ENCODE peak calls at places on chromosome 21, in eight cellular contexts. W is EL; O is stimulated activated CD4-positive, alpha-beta T cell treated with anti-CD3 and anti-CD28 coated beads, Interleukin-2, amount 100 ng/mL, for 48 hours; B is GM18507; X is GM03348; U is activated CD4-positive, alpha-beta T cell treated with anti-CD3 and anti-CD28 coated beads, Interleukin-2, amount 10 ng/mL, durations not matched to agents 7 days and 5 days; I is endothelial cell; T is HFFc6. N is an unnamed sample.

GRCh38 chr21:28324690-28325089 is 668.0 kb downstream of the LTN1 start:
- DNase-seq in I (no peak), X (no peak), U (no peak), W (no peak), T (no peak), B (no peak), O (no peak), N (no peak)

GRCh38 chr21:46001821-46002681 is 20.5 kb downstream of the COL6A1 start:
- DNase-seq in U (no peak), B (no peak), T (no peak), X (peak), O (no peak), I (no peak), W (no peak), N (no peak)

GRCh38 chr21:38768385-38769071 is 37.2 kb upstream of the ETS2 start:
- DNase-seq in B (no peak), I (no peak), O (peak), W (peak), U (peak), X (peak), T (peak), N (no peak)

GRCh38 chr21:34796518-34797201 is 127.9 kb downstream of the CLIC6 start:
- DNase-seq in B (no peak), O (no peak), I (no peak), X (no peak), T (no peak), U (no peak), W (no peak), N (no peak)

GRCh38 chr21:35206141-35207125 is 157.3 kb upstream of the RUNX1 start:
- DNase-seq in I (no peak), T (no peak), O (no peak), B (no peak), W (no peak), X (no peak), U (no peak), N (no peak)

GRCh38 chr21:45049725-45050359 is 24.5 kb upstream of the ADARB1 start:
- DNase-seq in W (no peak), B (no peak), O (no peak), X (no peak), U (no peak), I (no peak), T (no peak), N (no peak)

GRCh38 chr21:35737425-35737824 is 322.9 kb downstream of the SETD4 start:
- DNase-seq in I (no peak), W (no peak), B (no peak), T (no peak), X (no peak), O (no peak), U (no peak), N (no peak)

GRCh38 chr21:43936186-43936967 is 71.4 kb downstream of the AGPAT3 start:
- DNase-seq in W (no peak), O (no peak), U (no peak), I (no peak), T (no peak), X (peak), B (no peak), N (no peak)